ENCODE peak calls at places on chromosomes 7 and 10, in seven cellular contexts. T is activated CD8-positive, alpha-beta T cell treated with anti-CD3 and anti-CD28 coated beads, Interleukin-2, amount 10 ng/mL, durations not matched to agents 7 days and 5 days; A is mesendoderm; V is tibial nerve; U is stimulated activated CD4-positive, alpha-beta T cell treated with anti-CD3 and anti-CD28 coated beads, Interleukin-1b, Interleukin-23, amount 100 ng/mL, for 1 hour; P is effector memory CD8-positive, alpha-beta T cell; R is heart right ventricle. L is an unnamed sample.

GRCh38 chr10:34698979-34699378 is 116.1 kb downstream of the PARD3 start:
- DNase-seq in A (peak), P (no peak), T (no peak), U (no peak), V (no peak), R (no peak), L (no peak)

GRCh38 chr7:46220066-46220630 is 299.1 kb upstream of the IGFBP3 start:
- DNase-seq in V (no peak), U (no peak), R (no peak), P (no peak), T (no peak), A (no peak), L (no peak)

GRCh38 chr7:78134256-78134655 is 335.7 kb downstream of the PHTF2 start:
- DNase-seq in R (no peak), V (no peak), P (no peak), T (no peak), A (peak), U (no peak), L (no peak)

GRCh38 chr10:13483073-13483472 is 45.7 kb downstream of the BEND7 start:
- DNase-seq in V (no peak), U (no peak), T (no peak), P (no peak), R (no peak), A (no peak), L (no peak)

GRCh38 chr10:101029520-101030309 is 1.2 kb downstream of the PDZD7 start:
- DNase-seq in R (no peak), P (no peak), U (no peak), A (peak), T (no peak), V (no peak), L (no peak)

GRCh38 chr7:85508642-85509429 is 322.0 kb upstream of the SEMA3D start:
- DNase-seq in T (no peak), U (no peak), P (no peak), R (no peak), A (no peak), V (no peak), L (no peak)

GRCh38 chr10:5094265-5095205 is at the start of gene AKR1C3:
- DNase-seq in T (no peak), P (no peak), R (no peak), U (no peak), V (no peak), A (peak), L (no peak)

GRCh38 chr7:141295367-141295895 is 221.6 kb downstream of the TMEM178B start:
- DNase-seq in R (no peak), A (no peak), T (no peak), P (no peak), U (no peak), V (no peak), L (no peak)

GRCh38 chr7:96993453-96993865 is 11.9 kb upstream of the DLX6 start:
- DNase-seq in U (no peak), P (no peak), T (no peak), A (no peak), V (no peak), R (no peak), L (no peak)

GRCh38 chr10:60148266-60148840 is 241.3 kb downstream of the ANK3 start:
- DNase-seq in R (no peak), A (no peak), U (no peak), P (no peak), V (no peak), T (no peak), L (no peak)

GRCh38 chr10:86944907-86945306 is 12.5 kb downstream of the MMRN2 start:
- DNase-seq in U (no peak), A (no peak), P (no peak), V (no peak), T (no peak), R (no peak), L (no peak)

GRCh38 chr7:90853205-90853604 is 257.1 kb downstream of the CDK14 start:
- DNase-seq in R (no peak), V (no peak), U (no peak), T (no peak), P (no peak), A (no peak), L (no peak)

GRCh38 chr7:16063241-16063640 is 358.1 kb downstream of the CRPPA start:
- DNase-seq in P (no peak), U (no peak), A (no peak), T (no peak), R (no peak), V (no peak), L (no peak)

L was measured in CD8-positive, alpha-beta memory T cell.